ENCODE peak calls at places on chromosomes 4 and X, in ten cellular contexts. U is WTC11; G is HEK293T; H is CD4-positive, alpha-beta T cell; O is central memory CD4-positive, alpha-beta T cell; B is left lung; Q is stimulated activated naive B cell treated with anti-CD40 and anti-IgM and Interleukin-4, amounts not matched to agents 10 μg/mL and 1 μg/mL and 100 μg/mL, for 72 hours; P is esophagus squamous epithelium; R is LHCN-M2; C is Ammon's horn. J is an unnamed sample.

GRCh38 chr4:7160951-7161440 is 31.3 kb upstream of the SORCS2 start:
- DNase-seq in P (no peak), H (no peak), Q (no peak), O (no peak), R (no peak), G (no peak), U (no peak), C (no peak), B (no peak), J (no peak)

GRCh38 chr4:53928825-53929224 is 135.6 kb downstream of the CHIC2 start:
- DNase-seq in P (no peak), H (no peak), U (no peak), Q (no peak), C (no peak), G (no peak), B (no peak), O (no peak), R (peak; percentile 59), J (no peak)

GRCh38 chr4:168059251-168059650 is 33.1 kb upstream of the ANXA10 start:
- DNase-seq in B (no peak), R (peak; percentile 84), G (no peak), P (no peak), C (no peak), Q (no peak), H (no peak), U (no peak), O (no peak), J (no peak)

GRCh38 chr4:25402521-25402920 is 25.5 kb downstream of the ANAPC4 start:
- DNase-seq in Q (no peak), P (no peak), B (no peak), C (no peak), H (no peak), O (no peak), G (no peak), U (no peak), R (peak; percentile 41), J (no peak)

GRCh38 chr4:39044364-39044946 is 12.2 kb upstream of the TMEM156 start:
- DNase-seq in R (peak; percentile 91), Q (peak; percentile 94), O (peak; percentile 92), H (peak; percentile 89), B (peak; percentile 97), U (peak; percentile 93), P (peak; percentile 77), C (peak; percentile 94), G (peak; percentile 78), J (no peak)

GRCh38 chr4:10459305-10459704 is 2.1 kb upstream of the ZNF518B start:
- DNase-seq in C (no peak), R (no peak), O (no peak), U (no peak), B (no peak), P (no peak), Q (no peak), H (no peak), G (no peak), J (no peak)

GRCh38 chr4:18689308-18689915 is 667.9 kb upstream of the LCORL start:
- DNase-seq in B (no peak), P (no peak), H (no peak), Q (peak; percentile 2), C (peak; percentile 81), R (peak; percentile 35), O (peak; percentile 10), G (peak; percentile 40), U (peak; percentile 68), J (no peak)

GRCh38 chrX:137031517-137032377 is 2.0 kb downstream of the GPR101 start:
- DNase-seq in R (peak; percentile 39), Q (peak; percentile 24), U (peak; percentile 33), C (peak; percentile 34), B (no peak), H (no peak), O (peak; percentile 28), P (no peak), G (peak; percentile 68), J (no peak)

GRCh38 chrX:31708116-31708515 is 636.3 kb upstream of the FTHL17 start:
- DNase-seq in G (no peak), O (no peak), P (no peak), U (no peak), H (no peak), R (peak; percentile 51), C (no peak), B (no peak), Q (no peak), J (no peak)

GRCh38 chrX:30971761-30972603 is 82.9 kb upstream of the TAB3 start:
- DNase-seq in O (no peak), B (no peak), U (peak; percentile 11), C (peak; percentile 24), P (no peak), G (peak; percentile 61), R (peak; percentile 31), Q (peak; percentile 5), H (peak; percentile 1), J (no peak)

GRCh38 chr4:7342581-7343352 is 92.0 kb downstream of the PSAPL1 start:
- DNase-seq in R (no peak), B (peak; percentile 50), Q (no peak), G (no peak), U (no peak), P (no peak), O (no peak), C (no peak), H (no peak), J (no peak)

GRCh38 chrX:45767021-45767491 is 566.4 kb upstream of the DIPK2B start:
- DNase-seq in H (no peak), P (no peak), O (peak; percentile 12), C (no peak), B (no peak), R (peak; percentile 66), U (no peak), Q (no peak), G (no peak), J (no peak)

GRCh38 chrX:1246816-1247215 is 21.8 kb upstream of the CSF2RA start:
- DNase-seq in Q (peak; percentile 80), U (peak; percentile 88), R (peak; percentile 50), P (peak; percentile 0), G (peak; percentile 70), H (peak; percentile 70), O (peak; percentile 64), B (peak; percentile 90), C (peak; percentile 51), J (no peak)

GRCh38 chr4:1383728-1384591 is 22.3 kb downstream of the NKX1-1 start:
- DNase-seq in Q (no peak), B (peak; percentile 61), C (no peak), H (no peak), U (peak; percentile 8), G (no peak), R (no peak), O (no peak), P (no peak), J (no peak)

GRCh38 chr4:38177792-38178665 is 217.8 kb downstream of the PTTG2 start:
- DNase-seq in R (peak; percentile 72), U (no peak), O (peak; percentile 37), C (no peak), Q (no peak), H (peak; percentile 27), P (no peak), B (peak; percentile 89), G (no peak), J (no peak)

GRCh38 chr4:183178201-183178600 is 79.1 kb downstream of the WWC2 start:
- DNase-seq in Q (no peak), R (no peak), G (no peak), O (no peak), H (no peak), B (no peak), P (no peak), C (no peak), U (no peak), J (no peak)

GRCh38 chrX:18995216-18995615 is 11.3 kb upstream of the PHKA2 start:
- DNase-seq in G (no peak), H (no peak), O (no peak), Q (no peak), C (no peak), U (no peak), P (no peak), R (peak; percentile 58), B (no peak), J (no peak)

J was measured in cortex of kidney.